ENCODE peak calls at places on chromosomes 16 and 17, in ten cellular contexts. E is heart left ventricle; Q is stimulated activated CD4-positive, alpha-beta T cell treated with anti-CD3 and anti-CD28 coated beads, Interleukin-4, amount 100 ng/mL, for 24 hours; W is activated T-helper 1 cell treated with Interleukin-2 at 50 U/mL for 16 hours; C is pancreas; U is HT-29; N is progenitor cell of endocrine pancreas; A is right cardiac atrium; K is COR-L47; S is HFFc6. Z is an unnamed sample.

GRCh38 chr17:37849617-37849972 is 74.6 kb upstream of the TBC1D3K start:
- DNase-seq in C (no peak), Q (no peak), U (no peak), E (no peak), K (no peak), S (no peak), W (no peak), N (no peak), A (no peak), Z (no peak)

GRCh38 chr16:66357523-66357928 is 9.0 kb upstream of the CDH5 start:
- DNase-seq in C (peak; percentile 45), S (peak; percentile 85), U (peak; percentile 88), Q (peak; percentile 36), K (peak; percentile 41), W (no peak), A (peak; percentile 69), E (no peak), N (no peak), Z (peak; percentile 56)

GRCh38 chr17:79046501-79047280 is 22.7 kb downstream of the C1QTNF1 start:
- DNase-seq in W (no peak), K (no peak), U (no peak), Q (no peak), A (peak; percentile 89), E (no peak), S (no peak), C (no peak), N (no peak), Z (no peak)

GRCh38 chr17:56545056-56545455 is 48.4 kb upstream of the NOG start:
- DNase-seq in U (no peak), Q (no peak), N (no peak), K (no peak), S (no peak), W (no peak), C (no peak), A (no peak), E (no peak), Z (no peak)

GRCh38 chr17:19448341-19449268 is 37.6 kb downstream of the RNF112 start:
- DNase-seq in K (no peak), N (no peak), A (no peak), W (no peak), S (peak; percentile 95), Q (no peak), C (peak; percentile 21), U (no peak), E (no peak), Z (no peak)

GRCh38 chr17:78323821-78324390 is 36.0 kb downstream of the SOCS3 start:
- DNase-seq in E (peak; percentile 58), S (no peak), K (no peak), U (no peak), C (no peak), N (no peak), Q (no peak), A (no peak), W (no peak), Z (no peak)

GRCh38 chr17:81898885-81899284 is 3.2 kb upstream of the NPB start:
- DNase-seq in A (no peak), U (no peak), E (peak; percentile 40), C (no peak), W (no peak), N (no peak), S (no peak), Q (no peak), K (no peak), Z (no peak)

GRCh38 chr16:79618712-79619050 is 18.1 kb upstream of the MAF start:
- DNase-seq in W (no peak), C (no peak), E (no peak), K (no peak), S (no peak), N (no peak), Q (peak; percentile 67), U (no peak), A (peak; percentile 41), Z (no peak)

GRCh38 chr17:79799174-79799537 is 2.3 kb upstream of the CBX8 start:
- DNase-seq in S (no peak), K (no peak), W (no peak), E (no peak), Q (no peak), C (no peak), A (peak; percentile 61), U (no peak), N (no peak), Z (no peak)

GRCh38 chr16:3578121-3578520 is 918 bp upstream of the NLRC3 start:
- DNase-seq in K (no peak), W (no peak), A (no peak), C (no peak), Q (peak; percentile 44), E (peak; percentile 41), S (no peak), N (no peak), U (no peak), Z (no peak)

GRCh38 chr17:56810286-56810781 is 23.4 kb downstream of the C17orf67 start:
- DNase-seq in W (no peak), Q (no peak), C (no peak), E (no peak), N (no peak), U (no peak), A (no peak), S (no peak), K (no peak), Z (no peak)

GRCh38 chr17:50817142-50817751 is 18.1 kb upstream of the WFIKKN2 start:
- DNase-seq in Q (peak; percentile 62), A (peak; percentile 86), E (no peak), N (peak; percentile 47), S (no peak), C (peak; percentile 60), W (peak; percentile 35), K (no peak), U (no peak), Z (peak; percentile 43)

GRCh38 chr17:42659079-42659931 is at the start of gene TUBG2:
- DNase-seq in N (peak; percentile 91), S (peak; percentile 84), W (peak; percentile 50), A (peak; percentile 95), C (peak; percentile 92), U (peak; percentile 86), Q (peak; percentile 85), E (peak; percentile 94), K (peak; percentile 94), Z (peak; percentile 89)

GRCh38 chr17:2195729-2196128 is 107.9 kb downstream of the SMG6 start:
- DNase-seq in S (no peak), W (no peak), Q (peak; percentile 77), U (no peak), N (no peak), K (no peak), E (no peak), A (no peak), C (no peak), Z (no peak)

GRCh38 chr17:40936437-40936971 is 942 bp downstream of the KRT23 start:
- DNase-seq in C (no peak), N (no peak), A (no peak), U (peak; percentile 42), K (no peak), W (no peak), E (no peak), S (no peak), Q (no peak), Z (no peak)

GRCh38 chr17:38428643-38429371 is 543 bp downstream of the ARHGAP23 start:
- DNase-seq in U (peak; percentile 97), W (no peak), A (peak; percentile 86), S (peak; percentile 20), K (no peak), E (peak; percentile 83), Q (peak; percentile 9), C (peak; percentile 40), N (no peak), Z (no peak)

GRCh38 chr17:77247048-77247541 is 106.3 kb downstream of the SEC14L1 start:
- DNase-seq in K (peak; percentile 79), C (peak; percentile 83), S (peak; percentile 25), A (peak; percentile 96), W (peak; percentile 76), U (peak; percentile 70), Q (peak; percentile 90), E (peak; percentile 94), N (peak; percentile 89), Z (peak; percentile 81)

GRCh38 chr17:1562178-1562643 is 381 bp downstream of the PITPNA start:
- DNase-seq in A (peak; percentile 83), S (peak; percentile 16), U (no peak), Q (peak; percentile 16), E (peak; percentile 75), W (peak; percentile 7), C (no peak), N (peak; percentile 35), K (no peak), Z (peak; percentile 55)

GRCh38 chr17:78716814-78717393 is 65.2 kb downstream of the CYTH1 start:
- DNase-seq in S (peak; percentile 18), Q (peak; percentile 42), C (peak; percentile 88), K (peak; percentile 78), U (peak; percentile 69), E (peak; percentile 76), A (peak; percentile 88), N (no peak), W (no peak), Z (peak; percentile 60)

GRCh38 chr17:18323007-18323406 is 7.9 kb downstream of the SMCR8 start:
- DNase-seq in W (no peak), S (peak; percentile 28), N (no peak), A (no peak), C (no peak), Q (no peak), K (no peak), U (peak; percentile 15), E (no peak), Z (no peak)

GRCh38 chr16:15689290-15689689 is 39.2 kb downstream of the NDE1 start:
- DNase-seq in C (no peak), W (no peak), Q (no peak), A (no peak), U (no peak), K (no peak), E (no peak), N (no peak), S (peak; percentile 19), Z (no peak)

GRCh38 chr17:47230864-47231263 is 21.7 kb downstream of the MYL4 start:
- DNase-seq in N (no peak), C (no peak), U (no peak), S (no peak), Q (no peak), E (no peak), A (no peak), K (no peak), W (no peak), Z (no peak)

GRCh38 chr17:54451051-54451450 is 449.6 kb upstream of the TOM1L1 start:
- DNase-seq in N (no peak), Q (no peak), U (no peak), C (no peak), A (no peak), S (no peak), E (no peak), K (no peak), W (no peak), Z (no peak)

GRCh38 chr17:32519769-32520701 is 33.2 kb downstream of the CDK5R1 start:
- DNase-seq in S (no peak), U (peak; percentile 29), K (peak; percentile 41), A (peak; percentile 65), N (no peak), E (no peak), W (peak; percentile 13), C (no peak), Q (peak; percentile 59), Z (no peak)

GRCh38 chr16:20598832-20599469 is 22.8 kb upstream of the ACSM2B start:
- DNase-seq in K (no peak), U (no peak), E (no peak), A (no peak), W (no peak), C (peak; percentile 54), Q (no peak), N (no peak), S (no peak), Z (no peak)

GRCh38 chr17:17792551-17793377 is 44.0 kb downstream of the SREBF1 start:
- DNase-seq in A (peak; percentile 80), U (no peak), K (peak; percentile 73), E (no peak), Q (peak; percentile 39), N (no peak), C (no peak), W (peak; percentile 13), S (peak; percentile 36), Z (no peak)

GRCh38 chr17:7439462-7440112 is at the start of gene FGF11:
- DNase-seq in Q (no peak), E (no peak), S (no peak), W (no peak), K (no peak), C (no peak), A (peak; percentile 66), N (no peak), U (no peak), Z (no peak)

GRCh38 chr16:85204242-85205010 is 92.2 kb upstream of the CIBAR2 start:
- DNase-seq in A (peak; percentile 52), W (no peak), Q (no peak), E (no peak), S (peak; percentile 88), K (no peak), N (no peak), C (no peak), U (no peak), Z (no peak)

Z was measured in lung.